ENCODE peak calls at places on chromosomes 6 and 20, in nine cellular contexts. C is AG09319, L is SK-N-SH, A is GM10248, Z is left lung, F is colonic mucosa, R is esophagus squamous epithelium, S is nephron progenitor cell, I is osteocyte. J is an unnamed sample.

GRCh38 chr20:52340036-52340634 is 148.6 kb upstream of the ZFP64 start:
- DNase-seq in F (no peak), C (no peak), I (no peak), A (no peak), L (no peak), R (no peak), S (no peak), Z (no peak), J (no peak)

GRCh38 chr6:168301648-168302398 is 17.8 kb downstream of the DACT2 start:
- DNase-seq in I (peak; percentile 69), Z (no peak), R (no peak), L (no peak), F (peak; percentile 55), S (no peak), A (no peak), C (no peak), J (no peak)

GRCh38 chr6:127539292-127539691 is 20.2 kb upstream of the MTCL3 start:
- DNase-seq in R (no peak), L (peak; percentile 47), I (no peak), Z (no peak), F (no peak), C (no peak), A (peak; percentile 31), S (no peak), J (no peak)

GRCh38 chr6:119134752-119135151 is 56.3 kb upstream of the FAM184A start:
- DNase-seq in R (no peak), A (no peak), Z (no peak), S (no peak), C (no peak), I (no peak), L (no peak), F (no peak), J (no peak)

GRCh38 chr20:12371955-12372354 is 454.3 kb downstream of the BTBD3 start:
- DNase-seq in A (no peak), L (no peak), I (no peak), Z (no peak), R (no peak), S (no peak), F (peak; percentile 22), C (no peak), J (no peak)

GRCh38 chr6:4799912-4800311 is 23.7 kb downstream of the CDYL start:
- DNase-seq in Z (no peak), C (no peak), R (no peak), F (no peak), A (no peak), S (no peak), L (no peak), I (no peak), J (no peak)

GRCh38 chr20:41218466-41218865 is 81.1 kb downstream of the PLCG1 start:
- DNase-seq in F (no peak), A (no peak), R (no peak), Z (no peak), I (no peak), S (no peak), C (peak; percentile 40), L (no peak), J (no peak)

GRCh38 chr6:26554669-26555504 is 16.7 kb downstream of the HMGN4 start:
- DNase-seq in L (no peak), I (no peak), A (no peak), F (peak; percentile 50), Z (no peak), C (no peak), R (no peak), S (peak; percentile 61), J (peak; percentile 51)

GRCh38 chr6:73879466-73879865 is 183.5 kb downstream of the CD109 start:
- DNase-seq in C (peak; percentile 42), R (no peak), S (no peak), L (no peak), Z (no peak), I (no peak), F (no peak), A (no peak), J (no peak)

GRCh38 chr6:1952726-1953360 is 292.6 kb downstream of the GMDS start:
- DNase-seq in F (no peak), S (no peak), A (no peak), I (no peak), L (no peak), R (no peak), C (peak; percentile 29), Z (no peak), J (no peak)

GRCh38 chr20:592506-592905 is 17.6 kb downstream of the TCF15 start:
- DNase-seq in F (no peak), I (no peak), S (no peak), Z (no peak), C (no peak), A (no peak), L (no peak), R (no peak), J (no peak)

GRCh38 chr20:64113796-64114355 is 6.5 kb upstream of the NPBWR2 start:
- DNase-seq in R (no peak), L (peak; percentile 17), S (no peak), Z (peak; percentile 21), I (peak; percentile 75), A (no peak), C (no peak), F (no peak), J (no peak)

GRCh38 chr6:112881027-112881426 is 533.9 kb downstream of the RFPL4B start:
- DNase-seq in R (no peak), F (no peak), I (no peak), S (no peak), C (no peak), Z (no peak), L (no peak), A (no peak), J (no peak)

GRCh38 chr20:6061544-6061943 is 7.7 kb upstream of the LRRN4 start:
- DNase-seq in L (no peak), Z (no peak), F (no peak), S (no peak), R (no peak), A (no peak), I (no peak), C (no peak), J (no peak)

GRCh38 chr6:37285861-37286311 is 27.9 kb upstream of the TMEM217 start:
- DNase-seq in C (no peak), S (no peak), Z (no peak), R (no peak), F (no peak), I (peak; percentile 49), L (no peak), A (peak; percentile 42), J (no peak)

GRCh38 chr20:5191829-5192569 is 65.2 kb downstream of the CDS2 start:
- DNase-seq in F (peak; percentile 43), C (peak; percentile 57), A (peak; percentile 81), I (no peak), R (no peak), L (peak; percentile 74), S (peak; percentile 37), Z (no peak), J (no peak)

GRCh38 chr6:106512048-106512957 is 117.0 kb downstream of the RTN4IP1 start:
- DNase-seq in S (peak; percentile 56), C (no peak), L (peak; percentile 61), R (no peak), I (no peak), A (peak; percentile 81), Z (peak; percentile 87), F (peak; percentile 89), J (peak; percentile 77)

GRCh38 chr6:91704531-91704930 is 1117.7 kb upstream of the MAP3K7 start:
- DNase-seq in L (no peak), R (no peak), C (no peak), Z (no peak), F (no peak), A (no peak), I (no peak), S (no peak), J (no peak)

GRCh38 chr6:162610351-162610750 is 117.2 kb downstream of the PRKN start:
- DNase-seq in F (no peak), L (no peak), A (no peak), Z (no peak), R (no peak), C (no peak), S (no peak), I (no peak), J (no peak)

GRCh38 chr20:49889943-49890650 is 25.2 kb downstream of the SPATA2 start:
- DNase-seq in S (no peak), I (no peak), L (no peak), C (no peak), F (no peak), Z (no peak), R (no peak), A (no peak), J (no peak)
- TF ChIP-seq CTCF in S (no peak), I (no peak), L (peak; percentile 15), C (no peak), F (peak; percentile 29), Z (no peak), R (peak; percentile 43), A (no peak), J (no peak)

DNA sequence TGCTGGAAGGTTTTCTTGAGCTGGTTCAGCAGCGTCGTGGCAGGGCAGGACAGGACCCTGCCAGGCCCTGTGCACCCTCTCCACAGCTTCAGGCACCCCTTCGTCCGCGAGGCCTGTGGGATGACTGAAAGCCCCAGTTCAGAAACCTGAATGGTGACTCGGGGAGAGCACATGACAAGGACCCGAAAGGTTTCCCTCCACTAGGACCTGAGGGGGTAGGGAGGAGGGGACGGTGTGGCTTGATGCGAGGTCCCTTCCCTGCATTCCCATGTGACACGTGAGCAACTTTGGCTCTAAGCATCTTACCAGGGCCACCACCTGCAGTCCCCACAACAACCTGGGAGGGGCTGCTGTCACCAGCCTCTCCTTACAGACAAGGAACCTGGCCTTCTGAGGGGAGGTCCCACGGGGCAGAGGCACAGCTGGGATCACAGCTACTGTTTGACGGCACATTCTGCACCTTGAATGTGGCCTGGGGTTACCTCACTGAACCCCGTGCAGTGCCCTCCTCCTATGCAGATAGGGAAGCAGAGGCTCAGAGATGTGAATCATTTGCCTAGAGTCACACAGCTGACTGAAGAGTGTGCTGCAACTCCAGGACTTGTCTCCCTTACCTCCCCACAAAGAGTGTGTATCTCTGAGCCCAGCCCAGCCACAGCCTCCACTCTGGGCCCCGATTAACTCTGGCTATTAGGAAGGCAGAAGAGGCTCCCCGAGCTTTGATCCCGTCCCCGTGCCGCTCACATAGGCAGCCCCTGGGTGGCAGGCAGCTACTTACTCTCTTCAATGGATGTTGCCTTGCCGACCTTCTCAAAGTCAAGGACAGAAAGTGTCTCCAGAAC is 84.6 kb downstream of the PTPN1 start:
- DNase-seq in S (no peak), A (no peak), L (no peak), C (no peak), I (no peak), F (no peak), Z (no peak), R (no peak), J (no peak)
- TF ChIP-seq CTCF in S (no peak), A (no peak), L (no peak), C (no peak), I (no peak), F (no peak), Z (no peak), R (no peak), J (no peak)

GRCh38 chr20:38127011-38127621 is 38.0 kb downstream of the TGM2 start:
- DNase-seq in F (no peak), S (no peak), Z (no peak), A (no peak), R (no peak), L (no peak), I (no peak), C (no peak), J (no peak)
- TF ChIP-seq CTCF in F (no peak), S (no peak), Z (no peak), A (no peak), R (no peak), L (no peak), I (no peak), C (no peak), J (no peak)

GRCh38 chr6:25344827-25345226 is 65.7 kb downstream of the CARMIL1 start:
- DNase-seq in L (no peak), C (no peak), F (no peak), Z (no peak), S (no peak), I (no peak), A (no peak), R (no peak), J (no peak)
- TF ChIP-seq CTCF in L (no peak), C (no peak), F (no peak), Z (no peak), S (no peak), I (no peak), A (no peak), R (no peak), J (no peak)